ENCODE peak calls at places on chromosomes 4 and X, in ten cellular contexts. S is NCI-H1105 treated with DMSO at 0.1 percent for 48 hours; D is CD8-positive, alpha-beta T cell; W is fibroblast of lung; X is AG08396; O is nucleus accumbens; N is cardiac septum; P is NCI-H187 treated with DMSO at 0.1 percent for 48 hours; Y is A172; E is AG04449. T is an unnamed sample.

GRCh38 chrX:110045421-110045820 is 42.5 kb downstream of the TMEM164 start:
- DNase-seq in S (peak), D (no peak), W (no peak), X (no peak), O (no peak), N (no peak), P (no peak), Y (no peak), E (no peak), T (no peak)

GRCh38 chrX:3743821-3744439 is 30.5 kb upstream of the PRKX start:
- DNase-seq in S (no peak), D (peak), W (no peak), X (no peak), O (no peak), N (no peak), P (no peak), Y (no peak), E (no peak), T (no peak)

GRCh38 chr4:185464184-185464583 is 7.3 kb downstream of the CCDC110 start:
- DNase-seq in S (no peak), D (no peak), W (no peak), X (no peak), O (no peak), N (no peak), P (no peak), Y (no peak), E (no peak), T (peak)

GRCh38 chrX:44310227-44310626 is 33.2 kb downstream of the EFHC2 start:
- DNase-seq in S (no peak), D (no peak), W (no peak), X (no peak), O (no peak), N (no peak), P (no peak), Y (no peak), E (no peak), T (no peak)

GRCh38 chr4:153808175-153808574 is 19.3 kb upstream of the SFRP2 start:
- DNase-seq in S (no peak), D (no peak), W (no peak), X (no peak), O (no peak), N (no peak), P (no peak), Y (peak), E (no peak), T (no peak)

GRCh38 chr4:11633435-11633834 is 204.7 kb upstream of the HS3ST1 start:
- DNase-seq in S (no peak), D (no peak), W (no peak), X (no peak), O (no peak), N (no peak), P (no peak), Y (no peak), E (no peak), T (no peak)

GRCh38 chrX:10634681-10635161 is 14.3 kb upstream of the MID1 start:
- DNase-seq in S (no peak), D (no peak), W (peak), X (peak), O (no peak), N (no peak), P (no peak), Y (peak), E (no peak), T (no peak)

GRCh38 chrX:68132749-68133148 is 300.5 kb downstream of the OPHN1 start:
- DNase-seq in S (no peak), D (no peak), W (no peak), X (no peak), O (no peak), N (no peak), P (no peak), Y (no peak), E (no peak), T (no peak)

GRCh38 chr4:154618708-154619315 is 6.4 kb upstream of the FGG start:
- DNase-seq in S (peak), D (no peak), W (peak), X (peak), O (peak), N (no peak), P (no peak), Y (peak), E (no peak), T (peak)

GRCh38 chrX:71475906-71476305 is 57.0 kb upstream of the OGT start:
- DNase-seq in S (no peak), D (no peak), W (peak), X (no peak), O (no peak), N (no peak), P (no peak), Y (no peak), E (no peak), T (no peak)

GRCh38 chrX:40176256-40176978 is 78.7 kb upstream of the BCOR start:
- DNase-seq in S (no peak), D (peak), W (peak), X (peak), O (peak), N (peak), P (no peak), Y (no peak), E (no peak), T (peak)

GRCh38 chr4:127616898-127617297 is 15.9 kb upstream of the INTU start:
- DNase-seq in S (no peak), D (no peak), W (no peak), X (no peak), O (no peak), N (no peak), P (no peak), Y (no peak), E (no peak), T (no peak)

GRCh38 chr4:108622022-108622421 is 1.6 kb downstream of the RPL34 start:
- DNase-seq in S (no peak), D (no peak), W (no peak), X (no peak), O (no peak), N (no peak), P (no peak), Y (no peak), E (no peak), T (no peak)

GRCh38 chr4:54940996-54941395 is 184.4 kb downstream of the KDR start:
- DNase-seq in S (peak), D (no peak), W (no peak), X (no peak), O (no peak), N (no peak), P (no peak), Y (no peak), E (no peak), T (no peak)

GRCh38 chrX:42869659-42870476 is 91.9 kb upstream of the PPP1R2C start:
- DNase-seq in S (no peak), D (no peak), W (no peak), X (no peak), O (no peak), N (no peak), P (no peak), Y (no peak), E (no peak), T (no peak)